ENCODE peak calls at places on chromosomes 2 and 18, in ten cellular contexts. One of them, this sample, is unnamed.

GRCh38 chr2:74440005-74440377 is 1.7 kb downstream of the RTKN start:
- DNase-seq in cardiac muscle cell: peak
- DNase-seq in cardiac fibroblast: peak
- DNase-seq in astrocyte of the spinal cord: peak
- DNase-seq in stomach: no peak
- DNase-seq in tibial nerve: peak
- DNase-seq in MCF 10A: no peak
- DNase-seq in kidney epithelial cell: no peak
- DNase-seq in CD4-positive, alpha-beta T cell: no peak
- DNase-seq in epithelial cell of esophagus: no peak
- DNase-seq in this sample: peak

GRCh38 chr2:44655401-44655864 is 286.1 kb upstream of the SIX3 start:
- DNase-seq in astrocyte of the spinal cord: no peak
- DNase-seq in MCF 10A: no peak
- DNase-seq in CD4-positive, alpha-beta T cell: no peak
- DNase-seq in cardiac fibroblast: no peak
- DNase-seq in cardiac muscle cell: no peak
- DNase-seq in epithelial cell of esophagus: no peak
- DNase-seq in stomach: no peak
- DNase-seq in tibial nerve: no peak
- DNase-seq in kidney epithelial cell: no peak
- DNase-seq in this sample: no peak

GRCh38 chr2:176553685-176554106 is 284.5 kb downstream of the MTX2 start:
- DNase-seq in MCF 10A: peak
- DNase-seq in astrocyte of the spinal cord: peak
- DNase-seq in cardiac fibroblast: peak
- DNase-seq in kidney epithelial cell: peak
- DNase-seq in CD4-positive, alpha-beta T cell: peak
- DNase-seq in cardiac muscle cell: peak
- DNase-seq in epithelial cell of esophagus: peak
- DNase-seq in stomach: peak
- DNase-seq in tibial nerve: peak
- DNase-seq in this sample: peak

GRCh38 chr2:151707857-151708256 is 26.4 kb downstream of the NEB start:
- DNase-seq in kidney epithelial cell: no peak
- DNase-seq in cardiac muscle cell: no peak
- DNase-seq in stomach: no peak
- DNase-seq in MCF 10A: no peak
- DNase-seq in astrocyte of the spinal cord: no peak
- DNase-seq in CD4-positive, alpha-beta T cell: no peak
- DNase-seq in tibial nerve: no peak
- DNase-seq in cardiac fibroblast: no peak
- DNase-seq in epithelial cell of esophagus: no peak
- DNase-seq in this sample: no peak

GRCh38 chr2:43193996-43194869 is 32.2 kb downstream of the ZFP36L2 start:
- DNase-seq in astrocyte of the spinal cord: no peak
- DNase-seq in MCF 10A: no peak
- DNase-seq in epithelial cell of esophagus: no peak
- DNase-seq in cardiac muscle cell: no peak
- DNase-seq in kidney epithelial cell: no peak
- DNase-seq in tibial nerve: no peak
- DNase-seq in CD4-positive, alpha-beta T cell: no peak
- DNase-seq in cardiac fibroblast: no peak
- DNase-seq in stomach: peak
- DNase-seq in this sample: peak

GRCh38 chr2:128437181-128437520 is 118.5 kb upstream of the HS6ST1 start:
- DNase-seq in epithelial cell of esophagus: no peak
- DNase-seq in cardiac muscle cell: no peak
- DNase-seq in stomach: peak
- DNase-seq in cardiac fibroblast: no peak
- DNase-seq in tibial nerve: no peak
- DNase-seq in kidney epithelial cell: no peak
- DNase-seq in MCF 10A: no peak
- DNase-seq in astrocyte of the spinal cord: no peak
- DNase-seq in CD4-positive, alpha-beta T cell: no peak
- DNase-seq in this sample: peak

GRCh38 chr18:730692-731091 is 18.3 kb upstream of the ENOSF1 start:
- DNase-seq in CD4-positive, alpha-beta T cell: no peak
- DNase-seq in cardiac muscle cell: peak
- DNase-seq in MCF 10A: no peak
- DNase-seq in kidney epithelial cell: no peak
- DNase-seq in astrocyte of the spinal cord: no peak
- DNase-seq in cardiac fibroblast: no peak
- DNase-seq in epithelial cell of esophagus: no peak
- DNase-seq in stomach: no peak
- DNase-seq in tibial nerve: no peak
- DNase-seq in this sample: no peak

GRCh38 chr2:38947241-38948239 is 57.9 kb downstream of the ARHGEF33 start:
- DNase-seq in MCF 10A: peak
- DNase-seq in cardiac fibroblast: peak
- DNase-seq in CD4-positive, alpha-beta T cell: peak
- DNase-seq in tibial nerve: peak
- DNase-seq in kidney epithelial cell: peak
- DNase-seq in epithelial cell of esophagus: peak
- DNase-seq in cardiac muscle cell: peak
- DNase-seq in stomach: peak
- DNase-seq in astrocyte of the spinal cord: peak
- DNase-seq in this sample: peak

GRCh38 chr18:79867666-79868065 is 69.9 kb downstream of the KCNG2 start:
- DNase-seq in cardiac fibroblast: no peak
- DNase-seq in kidney epithelial cell: no peak
- DNase-seq in astrocyte of the spinal cord: no peak
- DNase-seq in epithelial cell of esophagus: no peak
- DNase-seq in tibial nerve: no peak
- DNase-seq in cardiac muscle cell: no peak
- DNase-seq in CD4-positive, alpha-beta T cell: no peak
- DNase-seq in stomach: no peak
- DNase-seq in MCF 10A: no peak
- DNase-seq in this sample: no peak

GRCh38 chr2:37555457-37555856 is 116.0 kb downstream of the CDC42EP3 start:
- DNase-seq in tibial nerve: no peak
- DNase-seq in kidney epithelial cell: no peak
- DNase-seq in CD4-positive, alpha-beta T cell: no peak
- DNase-seq in stomach: no peak
- DNase-seq in MCF 10A: no peak
- DNase-seq in astrocyte of the spinal cord: no peak
- DNase-seq in cardiac muscle cell: no peak
- DNase-seq in cardiac fibroblast: no peak
- DNase-seq in epithelial cell of esophagus: no peak
- DNase-seq in this sample: no peak

GRCh38 chr2:170265321-170265720 is 87.4 kb downstream of the MYO3B start:
- DNase-seq in MCF 10A: no peak
- DNase-seq in tibial nerve: no peak
- DNase-seq in epithelial cell of esophagus: no peak
- DNase-seq in astrocyte of the spinal cord: no peak
- DNase-seq in cardiac fibroblast: no peak
- DNase-seq in cardiac muscle cell: no peak
- DNase-seq in kidney epithelial cell: no peak
- DNase-seq in CD4-positive, alpha-beta T cell: no peak
- DNase-seq in stomach: no peak
- DNase-seq in this sample: no peak

GRCh38 chr2:6441800-6442199 is 423.9 kb downstream of the CMPK2 start:
- DNase-seq in MCF 10A: no peak
- DNase-seq in astrocyte of the spinal cord: peak
- DNase-seq in tibial nerve: no peak
- DNase-seq in CD4-positive, alpha-beta T cell: no peak
- DNase-seq in cardiac muscle cell: no peak
- DNase-seq in epithelial cell of esophagus: no peak
- DNase-seq in stomach: no peak
- DNase-seq in kidney epithelial cell: no peak
- DNase-seq in cardiac fibroblast: no peak
- DNase-seq in this sample: no peak

GRCh38 chr18:3655637-3656050 is 205.7 kb downstream of the TGIF1 start:
- DNase-seq in astrocyte of the spinal cord: no peak
- DNase-seq in kidney epithelial cell: no peak
- DNase-seq in tibial nerve: no peak
- DNase-seq in cardiac fibroblast: no peak
- DNase-seq in stomach: no peak
- DNase-seq in CD4-positive, alpha-beta T cell: no peak
- DNase-seq in MCF 10A: no peak
- DNase-seq in epithelial cell of esophagus: no peak
- DNase-seq in cardiac muscle cell: no peak
- DNase-seq in this sample: no peak
- TF ChIP-seq CTCF in astrocyte of the spinal cord: no peak
- TF ChIP-seq CTCF in kidney epithelial cell: no peak
- TF ChIP-seq CTCF in tibial nerve: no peak
- TF ChIP-seq CTCF in cardiac fibroblast: no peak
- TF ChIP-seq CTCF in stomach: no peak
- TF ChIP-seq CTCF in CD4-positive, alpha-beta T cell: no peak
- TF ChIP-seq CTCF in MCF 10A: no peak
- TF ChIP-seq CTCF in epithelial cell of esophagus: no peak
- TF ChIP-seq CTCF in cardiac muscle cell: no peak
- TF ChIP-seq CTCF in this sample: no peak

DNA sequence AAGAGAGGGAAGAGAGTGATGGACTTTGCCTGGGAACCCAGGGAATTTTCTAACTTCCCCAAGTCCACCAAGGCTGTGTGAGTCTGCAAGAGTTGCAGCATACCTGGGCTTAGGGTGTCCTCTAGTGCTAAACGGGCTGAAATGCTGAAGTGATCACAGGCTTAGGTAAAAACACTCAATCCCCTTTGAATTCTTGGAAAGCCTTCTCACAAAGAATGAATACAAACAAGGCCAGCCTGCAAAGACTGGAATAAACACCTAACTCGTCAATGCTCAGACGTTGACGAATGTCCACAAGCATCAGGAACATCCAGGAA is 30.0 kb upstream of the BMP10 start:
- DNase-seq in astrocyte of the spinal cord: no peak
- DNase-seq in epithelial cell of esophagus: peak
- DNase-seq in stomach: no peak
- DNase-seq in kidney epithelial cell: no peak
- DNase-seq in CD4-positive, alpha-beta T cell: no peak
- DNase-seq in cardiac muscle cell: peak
- DNase-seq in tibial nerve: no peak
- DNase-seq in cardiac fibroblast: peak
- DNase-seq in MCF 10A: peak
- DNase-seq in this sample: no peak
- TF ChIP-seq CTCF in astrocyte of the spinal cord: peak
- TF ChIP-seq CTCF in epithelial cell of esophagus: no peak
- TF ChIP-seq CTCF in stomach: no peak
- TF ChIP-seq CTCF in kidney epithelial cell: no peak
- TF ChIP-seq CTCF in CD4-positive, alpha-beta T cell: no peak
- TF ChIP-seq CTCF in cardiac muscle cell: peak
- TF ChIP-seq CTCF in tibial nerve: no peak
- TF ChIP-seq CTCF in cardiac fibroblast: peak
- TF ChIP-seq CTCF in MCF 10A: peak
- TF ChIP-seq CTCF in this sample: no peak

GRCh38 chr2:56185101-56185581 is 1.4 kb downstream of the CCDC85A start:
- DNase-seq in stomach: no peak
- DNase-seq in tibial nerve: peak
- DNase-seq in epithelial cell of esophagus: no peak
- DNase-seq in MCF 10A: peak
- DNase-seq in cardiac fibroblast: peak
- DNase-seq in CD4-positive, alpha-beta T cell: no peak
- DNase-seq in astrocyte of the spinal cord: no peak
- DNase-seq in cardiac muscle cell: peak
- DNase-seq in kidney epithelial cell: no peak
- DNase-seq in this sample: peak

GRCh38 chr2:56183643-56184499 is at the start of gene CCDC85A:
- DNase-seq in astrocyte of the spinal cord: peak
- DNase-seq in kidney epithelial cell: no peak
- DNase-seq in epithelial cell of esophagus: peak
- DNase-seq in tibial nerve: peak
- DNase-seq in cardiac fibroblast: peak
- DNase-seq in cardiac muscle cell: peak
- DNase-seq in CD4-positive, alpha-beta T cell: peak
- DNase-seq in stomach: peak
- DNase-seq in MCF 10A: peak
- DNase-seq in this sample: peak

GRCh38 chr2:56184500-56184996 is 758 bp downstream of the CCDC85A start:
- DNase-seq in astrocyte of the spinal cord: no peak
- DNase-seq in MCF 10A: peak
- DNase-seq in kidney epithelial cell: no peak
- DNase-seq in cardiac fibroblast: peak
- DNase-seq in tibial nerve: no peak
- DNase-seq in epithelial cell of esophagus: peak
- DNase-seq in stomach: no peak
- DNase-seq in CD4-positive, alpha-beta T cell: no peak
- DNase-seq in cardiac muscle cell: peak
- DNase-seq in this sample: peak

GRCh38 chr2:56182420-56182819 is 1.4 kb upstream of the CCDC85A start:
- DNase-seq in tibial nerve: no peak
- DNase-seq in epithelial cell of esophagus: no peak
- DNase-seq in stomach: no peak
- DNase-seq in CD4-positive, alpha-beta T cell: no peak
- DNase-seq in astrocyte of the spinal cord: no peak
- DNase-seq in MCF 10A: no peak
- DNase-seq in kidney epithelial cell: no peak
- DNase-seq in cardiac muscle cell: no peak
- DNase-seq in cardiac fibroblast: no peak
- DNase-seq in this sample: no peak

GRCh38 chr2:56185582-56186046 is 1.8 kb downstream of the CCDC85A start:
- DNase-seq in epithelial cell of esophagus: peak
- DNase-seq in MCF 10A: peak
- DNase-seq in cardiac muscle cell: peak
- DNase-seq in cardiac fibroblast: peak
- DNase-seq in stomach: no peak
- DNase-seq in CD4-positive, alpha-beta T cell: no peak
- DNase-seq in kidney epithelial cell: no peak
- DNase-seq in tibial nerve: no peak
- DNase-seq in astrocyte of the spinal cord: peak
- DNase-seq in this sample: no peak
- TF ChIP-seq CTCF in epithelial cell of esophagus: peak
- TF ChIP-seq CTCF in MCF 10A: no peak
- TF ChIP-seq CTCF in cardiac muscle cell: peak
- TF ChIP-seq CTCF in cardiac fibroblast: peak
- TF ChIP-seq CTCF in stomach: no peak
- TF ChIP-seq CTCF in CD4-positive, alpha-beta T cell: no peak
- TF ChIP-seq CTCF in kidney epithelial cell: peak
- TF ChIP-seq CTCF in tibial nerve: no peak
- TF ChIP-seq CTCF in astrocyte of the spinal cord: no peak
- TF ChIP-seq CTCF in this sample: peak

GRCh38 chr2:121276341-121276740 is 8.7 kb downstream of the TFCP2L1 start:
- DNase-seq in MCF 10A: no peak
- DNase-seq in CD4-positive, alpha-beta T cell: no peak
- DNase-seq in stomach: no peak
- DNase-seq in cardiac fibroblast: no peak
- DNase-seq in astrocyte of the spinal cord: no peak
- DNase-seq in cardiac muscle cell: no peak
- DNase-seq in epithelial cell of esophagus: no peak
- DNase-seq in kidney epithelial cell: no peak
- DNase-seq in tibial nerve: no peak
- DNase-seq in this sample: no peak

GRCh38 chr2:121272596-121272995 is 12.4 kb downstream of the TFCP2L1 start:
- DNase-seq in stomach: no peak
- DNase-seq in epithelial cell of esophagus: peak
- DNase-seq in astrocyte of the spinal cord: no peak
- DNase-seq in MCF 10A: no peak
- DNase-seq in cardiac fibroblast: no peak
- DNase-seq in kidney epithelial cell: no peak
- DNase-seq in tibial nerve: no peak
- DNase-seq in CD4-positive, alpha-beta T cell: no peak
- DNase-seq in cardiac muscle cell: no peak
- DNase-seq in this sample: no peak

DNA sequence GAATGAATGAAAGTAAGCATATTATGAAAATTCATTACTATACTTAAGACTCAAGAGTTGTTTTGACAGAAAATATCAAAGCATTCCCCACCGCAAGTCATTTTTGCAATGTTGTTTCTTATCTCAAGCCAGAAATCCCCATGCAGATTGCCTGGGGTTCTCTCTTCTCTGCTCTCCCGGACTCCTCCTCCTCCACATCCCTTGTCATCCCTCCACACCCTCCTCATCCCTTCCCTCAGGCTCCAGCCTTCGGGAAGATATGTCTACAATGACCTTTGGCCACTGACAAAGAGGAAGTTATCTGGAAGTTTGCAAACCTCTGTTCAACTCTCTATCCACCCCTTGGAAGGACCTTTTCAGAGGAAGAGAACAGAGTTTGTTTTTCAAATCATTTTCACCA is 11.9 kb downstream of the TFCP2L1 start:
- DNase-seq in kidney epithelial cell: no peak
- DNase-seq in MCF 10A: no peak
- DNase-seq in astrocyte of the spinal cord: no peak
- DNase-seq in epithelial cell of esophagus: no peak
- DNase-seq in cardiac fibroblast: no peak
- DNase-seq in cardiac muscle cell: no peak
- DNase-seq in CD4-positive, alpha-beta T cell: no peak
- DNase-seq in stomach: no peak
- DNase-seq in tibial nerve: no peak
- DNase-seq in this sample: no peak
- TF ChIP-seq CTCF in kidney epithelial cell: no peak
- TF ChIP-seq CTCF in MCF 10A: no peak
- TF ChIP-seq CTCF in astrocyte of the spinal cord: no peak
- TF ChIP-seq CTCF in epithelial cell of esophagus: no peak
- TF ChIP-seq CTCF in cardiac fibroblast: no peak
- TF ChIP-seq CTCF in cardiac muscle cell: no peak
- TF ChIP-seq CTCF in CD4-positive, alpha-beta T cell: no peak
- TF ChIP-seq CTCF in stomach: no peak
- TF ChIP-seq CTCF in tibial nerve: no peak
- TF ChIP-seq CTCF in this sample: no peak

This sample was measured in pancreas.